ENCODE peak calls at places on chromosomes 3 and 15, in four cellular contexts. One of them, this sample, is unnamed.
A peak's percentile ranks its signal among the peaks of the same experiment; 100 is the strongest.

GRCh38 chr3:154552338-154552737 is 122.3 kb upstream of the GPR149 start:
- DNase-seq in K562: no peak
- DNase-seq in GM12878: no peak
- DNase-seq in H1: peak; percentile 5
- DNase-seq in this sample: no peak

GRCh38 chr3:128490650-128491070 is 2.3 kb downstream of the GATA2 start:
- DNase-seq in K562: no peak
- DNase-seq in GM12878: no peak
- DNase-seq in H1: no peak
- DNase-seq in this sample: no peak

GRCh38 chr3:44987318-44987717 is 11.3 kb downstream of the EXOSC7 start:
- DNase-seq in K562: no peak
- DNase-seq in GM12878: no peak
- DNase-seq in H1: no peak
- DNase-seq in this sample: no peak

GRCh38 chr3:126956866-126957650 is 25.9 kb upstream of the PLXNA1 start:
- DNase-seq in K562: no peak
- DNase-seq in GM12878: no peak
- DNase-seq in H1: no peak
- DNase-seq in this sample: no peak

GRCh38 chr15:78956937-78957336 is 12.1 kb upstream of the CTSH start:
- DNase-seq in K562: no peak
- DNase-seq in GM12878: no peak
- DNase-seq in H1: no peak
- DNase-seq in this sample: no peak

GRCh38 chr15:89958107-89958805 is 42.9 kb upstream of the ZNF710 start:
- DNase-seq in K562: no peak
- DNase-seq in GM12878: no peak
- DNase-seq in H1: no peak
- DNase-seq in this sample: no peak

GRCh38 chr3:58531555-58531954 is 5.4 kb downstream of the ACOX2 start:
- DNase-seq in K562: no peak
- DNase-seq in GM12878: no peak
- DNase-seq in H1: no peak
- DNase-seq in this sample: no peak

GRCh38 chr15:63861946-63862517 is 28.3 kb upstream of the HERC1 start:
- DNase-seq in K562: no peak
- DNase-seq in GM12878: no peak
- DNase-seq in H1: no peak
- DNase-seq in this sample: no peak

GRCh38 chr15:44099671-44100070 is 95.4 kb downstream of the FRMD5 start:
- DNase-seq in K562: no peak
- DNase-seq in GM12878: no peak
- DNase-seq in H1: no peak
- DNase-seq in this sample: peak; percentile 58

GRCh38 chr15:38474155-38474757 is 20.3 kb downstream of the FAM98B start:
- DNase-seq in K562: peak; percentile 40
- DNase-seq in GM12878: peak; percentile 33
- DNase-seq in H1: no peak
- DNase-seq in this sample: peak; percentile 82

GRCh38 chr3:117019082-117019713 is 309.6 kb downstream of the TUSC7 start:
- DNase-seq in K562: no peak
- DNase-seq in GM12878: no peak
- DNase-seq in H1: peak; percentile 50
- DNase-seq in this sample: peak; percentile 76

GRCh38 chr3:61451841-61452240 is 109.5 kb upstream of the PTPRG start:
- DNase-seq in K562: no peak
- DNase-seq in GM12878: no peak
- DNase-seq in H1: no peak
- DNase-seq in this sample: peak; percentile 28

GRCh38 chr15:51077565-51078153 is 17.0 kb downstream of the TNFAIP8L3 start:
- DNase-seq in K562: peak; percentile 72
- DNase-seq in GM12878: peak; percentile 48
- DNase-seq in H1: peak; percentile 66
- DNase-seq in this sample: no peak
- TF ChIP-seq CHD1 in K562: no peak
- TF ChIP-seq CHD1 in GM12878: no peak
- TF ChIP-seq CHD1 in H1: no peak
- TF ChIP-seq CHD1 in this sample: no peak

GRCh38 chr3:34881026-34881425 is 758.3 kb upstream of the ARPP21 start:
- DNase-seq in K562: no peak
- DNase-seq in GM12878: no peak
- DNase-seq in H1: no peak
- DNase-seq in this sample: no peak
- TF ChIP-seq POLR2A in K562: no peak
- TF ChIP-seq POLR2A in GM12878: no peak
- TF ChIP-seq POLR2A in H1: no peak
- TF ChIP-seq POLR2A in this sample: no peak

DNA sequence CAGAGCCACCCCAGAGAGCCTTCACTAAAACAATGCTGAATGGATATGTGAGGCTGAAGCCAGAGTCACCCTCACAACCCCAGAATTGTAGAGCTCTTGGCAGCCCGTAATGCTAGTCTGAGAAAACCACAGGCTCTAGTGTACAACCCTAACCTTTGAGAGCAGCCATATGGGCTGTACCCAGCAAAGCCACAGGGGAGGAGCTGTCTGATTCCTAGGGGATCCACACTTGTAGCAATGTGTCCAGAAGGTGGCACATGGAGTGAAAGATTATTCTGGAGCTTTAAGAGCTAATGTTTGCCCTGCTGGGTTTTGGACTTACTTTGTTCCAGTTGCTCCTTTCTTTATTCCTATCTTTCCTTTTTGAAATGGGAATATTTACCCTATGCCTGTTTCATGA is 626.8 kb downstream of the GRM7 start:
- DNase-seq in K562: no peak
- DNase-seq in GM12878: no peak
- DNase-seq in H1: no peak
- DNase-seq in this sample: no peak
- TF ChIP-seq CHD1 in K562: no peak
- TF ChIP-seq CHD1 in GM12878: no peak
- TF ChIP-seq CHD1 in H1: no peak
- TF ChIP-seq CHD1 in this sample: no peak

DNA sequence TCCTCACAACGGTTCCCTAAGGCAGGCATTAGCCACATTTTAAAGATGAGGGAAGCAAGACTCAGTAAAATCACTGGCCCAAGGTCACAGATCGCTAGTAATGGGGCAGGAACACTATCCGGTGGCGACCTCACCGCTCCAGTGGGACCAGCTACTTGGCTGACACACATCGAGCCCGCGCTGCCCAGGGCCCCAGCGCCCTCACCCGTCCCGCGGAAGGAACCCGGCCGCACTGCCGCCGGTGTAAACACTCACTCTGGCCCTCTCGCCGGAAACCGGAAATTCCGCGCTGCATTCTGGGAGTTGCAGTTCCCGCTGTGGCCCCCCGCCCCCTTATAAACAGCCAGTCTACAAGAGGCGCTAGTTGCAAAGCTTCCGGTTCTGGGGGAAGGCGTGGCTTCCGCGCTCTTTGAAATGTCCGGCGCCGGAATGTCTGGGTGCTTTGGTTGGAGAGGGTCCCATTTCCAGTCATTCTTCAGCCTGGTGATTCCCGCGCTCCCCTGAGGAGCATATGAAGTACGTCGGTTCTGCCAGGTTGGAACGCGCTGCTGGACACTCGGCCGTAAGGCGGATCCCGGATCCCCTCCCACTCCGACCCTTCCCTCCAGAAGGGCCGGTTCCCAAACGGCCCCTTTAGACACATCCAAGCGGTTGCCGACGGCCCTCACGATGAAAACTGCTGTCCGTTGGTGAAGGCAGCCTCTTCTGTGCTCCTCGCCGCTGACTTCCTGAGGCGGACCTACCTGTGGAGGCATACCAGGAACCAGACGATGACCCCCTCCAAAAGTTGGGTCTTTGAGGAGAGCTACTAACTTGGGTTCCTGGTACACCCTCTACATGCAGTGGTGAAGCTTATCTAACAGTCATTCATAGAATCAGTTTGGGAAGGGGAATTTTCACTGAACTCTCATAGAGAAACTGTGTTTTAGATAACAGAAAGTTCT is at the start of gene UBL7:
- DNase-seq in K562: peak; percentile 91
- DNase-seq in GM12878: peak; percentile 77
- DNase-seq in H1: peak; percentile 87
- DNase-seq in this sample: peak; percentile 95
- TF ChIP-seq POLR2A in K562: peak; percentile 94
- TF ChIP-seq POLR2A in GM12878: peak; percentile 98
- TF ChIP-seq POLR2A in H1: peak; percentile 98
- TF ChIP-seq POLR2A in this sample: peak; percentile 96

DNA sequence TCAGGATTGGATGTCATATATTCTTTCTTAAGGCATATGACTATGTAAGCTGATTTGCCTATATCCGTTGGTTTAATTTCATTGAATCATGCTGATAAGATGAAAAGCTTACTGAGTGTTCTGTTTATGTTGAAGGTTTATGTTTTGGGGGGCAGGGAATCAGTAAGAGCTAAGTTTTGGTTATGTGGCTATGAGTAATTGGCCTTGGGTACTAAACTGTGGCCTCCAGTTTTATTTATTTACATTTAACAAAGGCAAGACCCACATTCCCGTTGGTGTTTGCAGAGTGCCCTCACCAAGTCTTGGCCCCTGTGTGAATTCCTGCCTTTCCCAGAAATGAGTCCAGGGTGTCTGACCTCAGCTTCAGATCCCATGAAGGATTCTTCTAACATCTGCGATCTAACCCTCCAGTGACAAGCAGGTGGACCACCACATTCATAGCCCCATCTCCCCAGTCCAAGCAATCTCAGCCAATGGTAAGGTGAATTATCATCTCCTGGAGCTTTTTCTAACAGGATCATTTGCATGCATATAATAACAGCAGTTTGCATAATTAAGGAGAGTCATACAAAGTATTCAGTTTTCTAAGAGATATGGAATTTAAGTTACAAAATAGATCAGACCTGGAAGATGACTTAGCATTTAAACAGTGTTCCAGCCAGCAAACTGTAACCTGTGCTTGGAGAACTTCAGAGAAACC is 27.4 kb downstream of the GLDN start:
- DNase-seq in K562: no peak
- DNase-seq in GM12878: no peak
- DNase-seq in H1: no peak
- DNase-seq in this sample: peak; percentile 93
- TF ChIP-seq CHD1 in K562: no peak
- TF ChIP-seq CHD1 in GM12878: no peak
- TF ChIP-seq CHD1 in H1: no peak
- TF ChIP-seq CHD1 in this sample: no peak

This sample was measured in IMR-90.